ENCODE peak calls at places on chromosomes 12 and 14, in five cellular contexts. One of them, this sample, is unnamed.

GRCh38 chr14:94330857-94331256 is 7.7 kb upstream of the SERPINA6 start:
- DNase-seq in breast epithelium: no peak
- DNase-seq in lower leg skin: no peak
- DNase-seq in NCI-H510A treated with DMSO at 0.1 percent for 48 hours: no peak
- DNase-seq in NCI-H1694 treated with DMSO at 0.1 percent for 48 hours: no peak
- DNase-seq in this sample: no peak

GRCh38 chr12:64716373-64716772 is 42.8 kb downstream of the GNS start:
- DNase-seq in breast epithelium: no peak
- DNase-seq in lower leg skin: no peak
- DNase-seq in NCI-H510A treated with DMSO at 0.1 percent for 48 hours: no peak
- DNase-seq in NCI-H1694 treated with DMSO at 0.1 percent for 48 hours: no peak
- DNase-seq in this sample: no peak

GRCh38 chr12:121489874-121490273 is 90.0 kb downstream of the RNF34 start:
- DNase-seq in breast epithelium: no peak
- DNase-seq in lower leg skin: no peak
- DNase-seq in NCI-H510A treated with DMSO at 0.1 percent for 48 hours: no peak
- DNase-seq in NCI-H1694 treated with DMSO at 0.1 percent for 48 hours: no peak
- DNase-seq in this sample: no peak

GRCh38 chr12:27018071-27018470 is 3.9 kb upstream of the TM7SF3 start:
- DNase-seq in breast epithelium: no peak
- DNase-seq in lower leg skin: no peak
- DNase-seq in NCI-H510A treated with DMSO at 0.1 percent for 48 hours: no peak
- DNase-seq in NCI-H1694 treated with DMSO at 0.1 percent for 48 hours: peak; percentile 70
- DNase-seq in this sample: no peak

GRCh38 chr12:48882325-48882687 is 16.6 kb upstream of the RND1 start:
- DNase-seq in breast epithelium: no peak
- DNase-seq in lower leg skin: no peak
- DNase-seq in NCI-H510A treated with DMSO at 0.1 percent for 48 hours: no peak
- DNase-seq in NCI-H1694 treated with DMSO at 0.1 percent for 48 hours: no peak
- DNase-seq in this sample: no peak

GRCh38 chr12:116594325-116595038 is 35.3 kb downstream of the MAP1LC3B2 start:
- DNase-seq in breast epithelium: no peak
- DNase-seq in lower leg skin: peak; percentile 89
- DNase-seq in NCI-H510A treated with DMSO at 0.1 percent for 48 hours: no peak
- DNase-seq in NCI-H1694 treated with DMSO at 0.1 percent for 48 hours: no peak
- DNase-seq in this sample: no peak

GRCh38 chr12:68565391-68565903 is 45.3 kb upstream of the RAP1B start:
- DNase-seq in breast epithelium: no peak
- DNase-seq in lower leg skin: no peak
- DNase-seq in NCI-H510A treated with DMSO at 0.1 percent for 48 hours: no peak
- DNase-seq in NCI-H1694 treated with DMSO at 0.1 percent for 48 hours: no peak
- DNase-seq in this sample: no peak

GRCh38 chr12:6891637-6892036 is 13.0 kb upstream of the LRRC23 start:
- DNase-seq in breast epithelium: no peak
- DNase-seq in lower leg skin: no peak
- DNase-seq in NCI-H510A treated with DMSO at 0.1 percent for 48 hours: no peak
- DNase-seq in NCI-H1694 treated with DMSO at 0.1 percent for 48 hours: no peak
- DNase-seq in this sample: no peak

GRCh38 chr12:6326316-6326959 is 15.4 kb downstream of the TNFRSF1A start:
- DNase-seq in breast epithelium: no peak
- DNase-seq in lower leg skin: no peak
- DNase-seq in NCI-H510A treated with DMSO at 0.1 percent for 48 hours: no peak
- DNase-seq in NCI-H1694 treated with DMSO at 0.1 percent for 48 hours: no peak
- DNase-seq in this sample: peak; percentile 29

GRCh38 chr12:27123642-27124041 is 41.3 kb upstream of the C12orf71 start:
- DNase-seq in breast epithelium: no peak
- DNase-seq in lower leg skin: no peak
- DNase-seq in NCI-H510A treated with DMSO at 0.1 percent for 48 hours: peak; percentile 4
- DNase-seq in NCI-H1694 treated with DMSO at 0.1 percent for 48 hours: no peak
- DNase-seq in this sample: no peak

GRCh38 chr12:132275110-132275531 is 54.3 kb downstream of the GALNT9 start:
- DNase-seq in breast epithelium: no peak
- DNase-seq in lower leg skin: no peak
- DNase-seq in NCI-H510A treated with DMSO at 0.1 percent for 48 hours: no peak
- DNase-seq in NCI-H1694 treated with DMSO at 0.1 percent for 48 hours: no peak
- DNase-seq in this sample: no peak

GRCh38 chr14:61342941-61343340 is 21.6 kb downstream of the PRKCH start:
- DNase-seq in breast epithelium: no peak
- DNase-seq in lower leg skin: no peak
- DNase-seq in NCI-H510A treated with DMSO at 0.1 percent for 48 hours: no peak
- DNase-seq in NCI-H1694 treated with DMSO at 0.1 percent for 48 hours: no peak
- DNase-seq in this sample: no peak

GRCh38 chr14:25044299-25044698 is 5.6 kb downstream of the STXBP6 start:
- DNase-seq in breast epithelium: no peak
- DNase-seq in lower leg skin: no peak
- DNase-seq in NCI-H510A treated with DMSO at 0.1 percent for 48 hours: no peak
- DNase-seq in NCI-H1694 treated with DMSO at 0.1 percent for 48 hours: no peak
- DNase-seq in this sample: no peak

GRCh38 chr12:129531004-129531403 is 372.8 kb downstream of the TMEM132D start:
- DNase-seq in breast epithelium: no peak
- DNase-seq in lower leg skin: no peak
- DNase-seq in NCI-H510A treated with DMSO at 0.1 percent for 48 hours: peak; percentile 30
- DNase-seq in NCI-H1694 treated with DMSO at 0.1 percent for 48 hours: no peak
- DNase-seq in this sample: no peak

GRCh38 chr12:54612216-54612750 is 22.4 kb downstream of the LACRT start:
- DNase-seq in breast epithelium: no peak
- DNase-seq in lower leg skin: peak; percentile 13
- DNase-seq in NCI-H510A treated with DMSO at 0.1 percent for 48 hours: no peak
- DNase-seq in NCI-H1694 treated with DMSO at 0.1 percent for 48 hours: no peak
- DNase-seq in this sample: no peak

GRCh38 chr12:15956010-15956409 is 44.9 kb downstream of the DERA start:
- DNase-seq in breast epithelium: no peak
- DNase-seq in lower leg skin: no peak
- DNase-seq in NCI-H510A treated with DMSO at 0.1 percent for 48 hours: no peak
- DNase-seq in NCI-H1694 treated with DMSO at 0.1 percent for 48 hours: no peak
- DNase-seq in this sample: no peak

GRCh38 chr12:102953221-102953620 is 4.3 kb upstream of the ASCL1 start:
- DNase-seq in breast epithelium: no peak
- DNase-seq in lower leg skin: no peak
- DNase-seq in NCI-H510A treated with DMSO at 0.1 percent for 48 hours: no peak
- DNase-seq in NCI-H1694 treated with DMSO at 0.1 percent for 48 hours: no peak
- DNase-seq in this sample: peak; percentile 65

GRCh38 chr12:92943482-92944250 is 14.6 kb upstream of the EEA1 start:
- DNase-seq in breast epithelium: no peak
- DNase-seq in lower leg skin: no peak
- DNase-seq in NCI-H510A treated with DMSO at 0.1 percent for 48 hours: no peak
- DNase-seq in NCI-H1694 treated with DMSO at 0.1 percent for 48 hours: no peak
- DNase-seq in this sample: no peak

GRCh38 chr12:44362947-44363346 is 513.2 kb downstream of the NELL2 start:
- DNase-seq in breast epithelium: no peak
- DNase-seq in lower leg skin: no peak
- DNase-seq in NCI-H510A treated with DMSO at 0.1 percent for 48 hours: no peak
- DNase-seq in NCI-H1694 treated with DMSO at 0.1 percent for 48 hours: no peak
- DNase-seq in this sample: no peak

GRCh38 chr14:23093993-23094665 is 807 bp downstream of the ACIN1 start:
- DNase-seq in breast epithelium: no peak
- DNase-seq in lower leg skin: peak; percentile 53
- DNase-seq in NCI-H510A treated with DMSO at 0.1 percent for 48 hours: no peak
- DNase-seq in NCI-H1694 treated with DMSO at 0.1 percent for 48 hours: no peak
- DNase-seq in this sample: no peak

GRCh38 chr14:68719634-68720384 is 73.1 kb downstream of the ZFP36L1 start:
- DNase-seq in breast epithelium: no peak
- DNase-seq in lower leg skin: no peak
- DNase-seq in NCI-H510A treated with DMSO at 0.1 percent for 48 hours: no peak
- DNase-seq in NCI-H1694 treated with DMSO at 0.1 percent for 48 hours: no peak
- DNase-seq in this sample: no peak

GRCh38 chr12:1837541-1838206 is 17.3 kb downstream of the LRTM2 start:
- DNase-seq in breast epithelium: no peak
- DNase-seq in lower leg skin: no peak
- DNase-seq in NCI-H510A treated with DMSO at 0.1 percent for 48 hours: no peak
- DNase-seq in NCI-H1694 treated with DMSO at 0.1 percent for 48 hours: peak; percentile 52
- DNase-seq in this sample: no peak

GRCh38 chr14:76065519-76065918 is 80.0 kb downstream of the IFT43 start:
- DNase-seq in breast epithelium: no peak
- DNase-seq in lower leg skin: no peak
- DNase-seq in NCI-H510A treated with DMSO at 0.1 percent for 48 hours: no peak
- DNase-seq in NCI-H1694 treated with DMSO at 0.1 percent for 48 hours: no peak
- DNase-seq in this sample: no peak

GRCh38 chr12:95248604-95249355 is 31.2 kb downstream of the VEZT start:
- DNase-seq in breast epithelium: no peak
- DNase-seq in lower leg skin: no peak
- DNase-seq in NCI-H510A treated with DMSO at 0.1 percent for 48 hours: no peak
- DNase-seq in NCI-H1694 treated with DMSO at 0.1 percent for 48 hours: no peak
- DNase-seq in this sample: no peak

GRCh38 chr12:107514887-107515445 is 170.6 kb upstream of the PWP1 start:
- DNase-seq in breast epithelium: no peak
- DNase-seq in lower leg skin: no peak
- DNase-seq in NCI-H510A treated with DMSO at 0.1 percent for 48 hours: no peak
- DNase-seq in NCI-H1694 treated with DMSO at 0.1 percent for 48 hours: no peak
- DNase-seq in this sample: no peak

GRCh38 chr14:55126932-55127490 is 2.0 kb upstream of the LGALS3 start:
- DNase-seq in breast epithelium: no peak
- DNase-seq in lower leg skin: no peak
- DNase-seq in NCI-H510A treated with DMSO at 0.1 percent for 48 hours: no peak
- DNase-seq in NCI-H1694 treated with DMSO at 0.1 percent for 48 hours: no peak
- DNase-seq in this sample: no peak

GRCh38 chr12:40439771-40440492 is 215.1 kb downstream of the LRRK2 start:
- DNase-seq in breast epithelium: no peak
- DNase-seq in lower leg skin: no peak
- DNase-seq in NCI-H510A treated with DMSO at 0.1 percent for 48 hours: no peak
- DNase-seq in NCI-H1694 treated with DMSO at 0.1 percent for 48 hours: no peak
- DNase-seq in this sample: no peak

GRCh38 chr12:2959508-2960431 is 573 bp downstream of the TEAD4 start:
- DNase-seq in breast epithelium: no peak
- DNase-seq in lower leg skin: peak; percentile 89
- DNase-seq in NCI-H510A treated with DMSO at 0.1 percent for 48 hours: peak; percentile 41
- DNase-seq in NCI-H1694 treated with DMSO at 0.1 percent for 48 hours: peak; percentile 36
- DNase-seq in this sample: peak; percentile 29

GRCh38 chr14:32816588-32816987 is 122.1 kb upstream of the NPAS3 start:
- DNase-seq in breast epithelium: no peak
- DNase-seq in lower leg skin: no peak
- DNase-seq in NCI-H510A treated with DMSO at 0.1 percent for 48 hours: no peak
- DNase-seq in NCI-H1694 treated with DMSO at 0.1 percent for 48 hours: no peak
- DNase-seq in this sample: no peak

GRCh38 chr12:90922068-90922743 is 32.8 kb downstream of the CCER1 start:
- DNase-seq in breast epithelium: no peak
- DNase-seq in lower leg skin: no peak
- DNase-seq in NCI-H510A treated with DMSO at 0.1 percent for 48 hours: no peak
- DNase-seq in NCI-H1694 treated with DMSO at 0.1 percent for 48 hours: no peak
- DNase-seq in this sample: no peak

GRCh38 chr14:53620325-53620716 is 336.3 kb downstream of the BMP4 start:
- DNase-seq in breast epithelium: no peak
- DNase-seq in lower leg skin: no peak
- DNase-seq in NCI-H510A treated with DMSO at 0.1 percent for 48 hours: no peak
- DNase-seq in NCI-H1694 treated with DMSO at 0.1 percent for 48 hours: no peak
- DNase-seq in this sample: no peak

GRCh38 chr14:75877884-75878283 is 103.9 kb downstream of the TGFB3 start:
- DNase-seq in breast epithelium: no peak
- DNase-seq in lower leg skin: no peak
- DNase-seq in NCI-H510A treated with DMSO at 0.1 percent for 48 hours: no peak
- DNase-seq in NCI-H1694 treated with DMSO at 0.1 percent for 48 hours: no peak
- DNase-seq in this sample: peak; percentile 12

GRCh38 chr12:67630373-67631088 is 18.0 kb upstream of the DYRK2 start:
- DNase-seq in breast epithelium: no peak
- DNase-seq in lower leg skin: peak; percentile 86
- DNase-seq in NCI-H510A treated with DMSO at 0.1 percent for 48 hours: peak; percentile 35
- DNase-seq in NCI-H1694 treated with DMSO at 0.1 percent for 48 hours: no peak
- DNase-seq in this sample: no peak

GRCh38 chr12:116670859-116671258 is 67.0 kb downstream of the SPRING1 start:
- DNase-seq in breast epithelium: no peak
- DNase-seq in lower leg skin: no peak
- DNase-seq in NCI-H510A treated with DMSO at 0.1 percent for 48 hours: no peak
- DNase-seq in NCI-H1694 treated with DMSO at 0.1 percent for 48 hours: no peak
- DNase-seq in this sample: no peak

GRCh38 chr12:112781767-112782166 is 9.8 kb upstream of the RPH3A start:
- DNase-seq in breast epithelium: no peak
- DNase-seq in lower leg skin: no peak
- DNase-seq in NCI-H510A treated with DMSO at 0.1 percent for 48 hours: no peak
- DNase-seq in NCI-H1694 treated with DMSO at 0.1 percent for 48 hours: no peak
- DNase-seq in this sample: no peak